ENCODE peak calls at places on chromosomes 6 and 20, in four cellular contexts. One of them, this sample, is unnamed. For H3K4me1, the result is how much of the 10 kb centered on the place peaks cover.

GRCh38 chr20:62704341-62704948 is 4.2 kb upstream of the NTSR1 start:
- DNase-seq in HepG2: peak
- DNase-seq in K562: peak
- DNase-seq in GM12878: no peak
- DNase-seq in this sample: peak

GRCh38 chr20:19628570-19629134 is 129.4 kb upstream of the RIN2 start:
- DNase-seq in HepG2: peak
- DNase-seq in K562: peak
- DNase-seq in GM12878: peak
- DNase-seq in this sample: peak

GRCh38 chr6:16043171-16044142 is 85.4 kb upstream of the MYLIP start:
- DNase-seq in HepG2: no peak
- DNase-seq in K562: no peak
- DNase-seq in GM12878: peak
- DNase-seq in this sample: peak

GRCh38 chr6:149463781-149464180 is 21.0 kb downstream of the ZC3H12D start:
- DNase-seq in HepG2: no peak
- DNase-seq in K562: no peak
- DNase-seq in GM12878: no peak
- DNase-seq in this sample: no peak

GRCh38 chr20:46127396-46128010 is 9.4 kb downstream of the CD40 start:
- DNase-seq in HepG2: no peak
- DNase-seq in K562: no peak
- DNase-seq in GM12878: no peak
- DNase-seq in this sample: no peak

GRCh38 chr6:56387621-56388413 is 140.4 kb upstream of the COL21A1 start:
- DNase-seq in HepG2: peak
- DNase-seq in K562: no peak
- DNase-seq in GM12878: no peak
- DNase-seq in this sample: no peak

GRCh38 chr6:169881398-169881797 is 130.0 kb downstream of the ERMARD start:
- DNase-seq in HepG2: no peak
- DNase-seq in K562: no peak
- DNase-seq in GM12878: no peak
- DNase-seq in this sample: no peak

GRCh38 chr6:119541132-119541905 is 191.8 kb upstream of the MAN1A1 start:
- DNase-seq in HepG2: no peak
- DNase-seq in K562: no peak
- DNase-seq in GM12878: no peak
- DNase-seq in this sample: no peak

GRCh38 chr6:156868385-156868784 is 91.2 kb downstream of the ARID1B start:
- DNase-seq in HepG2: no peak
- DNase-seq in K562: no peak
- DNase-seq in GM12878: no peak
- DNase-seq in this sample: no peak

GRCh38 chr20:42308980-42309524 is 690.9 kb upstream of the CHD6 start:
- DNase-seq in HepG2: no peak
- DNase-seq in K562: no peak
- DNase-seq in GM12878: no peak
- DNase-seq in this sample: no peak

GRCh38 chr6:150620763-150621162 is 21.1 kb downstream of the PLEKHG1 start:
- DNase-seq in HepG2: no peak
- DNase-seq in K562: no peak
- DNase-seq in GM12878: no peak
- DNase-seq in this sample: no peak

GRCh38 chr6:150624199-150624598 is 24.5 kb downstream of the PLEKHG1 start:
- DNase-seq in HepG2: no peak
- DNase-seq in K562: no peak
- DNase-seq in GM12878: no peak
- DNase-seq in this sample: no peak

GRCh38 chr6:150622476-150622875 is 22.8 kb downstream of the PLEKHG1 start:
- DNase-seq in HepG2: no peak
- DNase-seq in K562: no peak
- DNase-seq in GM12878: no peak
- DNase-seq in this sample: no peak

GRCh38 chr6:150625927-150626326 is 26.2 kb downstream of the PLEKHG1 start:
- DNase-seq in HepG2: no peak
- DNase-seq in K562: no peak
- DNase-seq in GM12878: no peak
- DNase-seq in this sample: no peak

GRCh38 chr6:150622941-150623874 is 23.5 kb downstream of the PLEKHG1 start:
- DNase-seq in HepG2: no peak
- DNase-seq in K562: no peak
- DNase-seq in GM12878: peak
- DNase-seq in this sample: no peak
- H3K4me1 ChIP-seq in HepG2: under half
- H3K4me1 ChIP-seq in K562: under half
- H3K4me1 ChIP-seq in GM12878: under half
- H3K4me1 ChIP-seq in this sample: under half

DNA sequence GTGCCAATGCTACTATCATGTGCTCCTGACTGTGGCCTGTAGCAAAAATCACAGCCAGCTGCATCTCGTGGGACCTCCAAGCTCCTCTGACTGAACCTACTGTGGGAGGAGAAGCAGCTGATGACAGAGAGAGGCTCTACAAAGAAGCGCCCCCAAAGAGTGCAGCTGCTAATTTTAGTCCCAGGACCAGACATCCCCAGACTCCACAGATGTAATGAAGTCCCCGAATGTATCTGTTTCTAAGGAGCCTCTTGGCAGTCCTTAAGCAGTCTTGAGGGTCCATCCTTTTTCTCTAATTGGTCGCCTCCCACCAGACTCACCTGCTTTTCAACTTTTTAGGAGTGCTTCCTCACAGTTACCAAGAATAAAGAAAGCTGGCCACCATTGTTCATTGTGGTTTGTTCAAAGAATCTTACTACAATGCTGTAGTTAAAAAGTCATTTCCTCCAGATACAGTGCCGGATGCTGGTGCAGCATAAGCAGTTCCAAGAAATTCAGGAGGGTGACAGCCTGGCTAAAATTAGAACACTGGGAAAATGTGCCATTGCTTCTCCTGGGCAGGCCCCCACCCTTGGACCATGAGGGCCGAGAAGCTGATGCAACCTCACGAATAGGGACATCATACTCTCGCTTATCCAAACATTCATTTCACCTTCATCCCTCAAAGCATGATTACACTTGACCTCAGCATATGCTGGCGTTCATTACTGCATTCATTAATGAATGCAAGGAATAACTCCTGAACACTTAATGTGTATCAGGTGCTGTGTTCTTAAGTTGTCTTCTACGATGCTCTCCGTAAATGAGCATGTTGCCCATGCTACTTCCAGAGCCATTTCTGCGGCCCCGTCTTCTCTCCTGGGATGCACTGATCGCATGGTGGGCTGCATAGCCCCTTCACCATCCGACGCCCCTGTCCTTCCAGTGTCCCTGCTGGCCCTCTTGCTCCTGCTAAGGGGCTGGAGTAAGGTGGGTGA is 66.4 kb downstream of the LY86 start:
- DNase-seq in HepG2: no peak
- DNase-seq in K562: no peak
- DNase-seq in GM12878: no peak
- DNase-seq in this sample: peak
- TF ChIP-seq MYC in HepG2: no peak
- TF ChIP-seq MYC in K562: peak
- TF ChIP-seq MYC in GM12878: no peak
- TF ChIP-seq MYC in this sample: no peak

GRCh38 chr20:33493076-33493766 is 3.3 kb downstream of the CBFA2T2 start:
- DNase-seq in HepG2: no peak
- DNase-seq in K562: no peak
- DNase-seq in GM12878: no peak
- DNase-seq in this sample: no peak

GRCh38 chr20:33490934-33491656 is 1.2 kb downstream of the CBFA2T2 start:
- DNase-seq in HepG2: no peak
- DNase-seq in K562: no peak
- DNase-seq in GM12878: no peak
- DNase-seq in this sample: no peak

GRCh38 chr20:33488201-33488600 is 1.7 kb upstream of the CBFA2T2 start:
- DNase-seq in HepG2: no peak
- DNase-seq in K562: no peak
- DNase-seq in GM12878: no peak
- DNase-seq in this sample: no peak

GRCh38 chr20:33489495-33490022 is 337 bp upstream of the CBFA2T2 start:
- DNase-seq in HepG2: peak
- DNase-seq in K562: peak
- DNase-seq in GM12878: peak
- DNase-seq in this sample: peak

DNA sequence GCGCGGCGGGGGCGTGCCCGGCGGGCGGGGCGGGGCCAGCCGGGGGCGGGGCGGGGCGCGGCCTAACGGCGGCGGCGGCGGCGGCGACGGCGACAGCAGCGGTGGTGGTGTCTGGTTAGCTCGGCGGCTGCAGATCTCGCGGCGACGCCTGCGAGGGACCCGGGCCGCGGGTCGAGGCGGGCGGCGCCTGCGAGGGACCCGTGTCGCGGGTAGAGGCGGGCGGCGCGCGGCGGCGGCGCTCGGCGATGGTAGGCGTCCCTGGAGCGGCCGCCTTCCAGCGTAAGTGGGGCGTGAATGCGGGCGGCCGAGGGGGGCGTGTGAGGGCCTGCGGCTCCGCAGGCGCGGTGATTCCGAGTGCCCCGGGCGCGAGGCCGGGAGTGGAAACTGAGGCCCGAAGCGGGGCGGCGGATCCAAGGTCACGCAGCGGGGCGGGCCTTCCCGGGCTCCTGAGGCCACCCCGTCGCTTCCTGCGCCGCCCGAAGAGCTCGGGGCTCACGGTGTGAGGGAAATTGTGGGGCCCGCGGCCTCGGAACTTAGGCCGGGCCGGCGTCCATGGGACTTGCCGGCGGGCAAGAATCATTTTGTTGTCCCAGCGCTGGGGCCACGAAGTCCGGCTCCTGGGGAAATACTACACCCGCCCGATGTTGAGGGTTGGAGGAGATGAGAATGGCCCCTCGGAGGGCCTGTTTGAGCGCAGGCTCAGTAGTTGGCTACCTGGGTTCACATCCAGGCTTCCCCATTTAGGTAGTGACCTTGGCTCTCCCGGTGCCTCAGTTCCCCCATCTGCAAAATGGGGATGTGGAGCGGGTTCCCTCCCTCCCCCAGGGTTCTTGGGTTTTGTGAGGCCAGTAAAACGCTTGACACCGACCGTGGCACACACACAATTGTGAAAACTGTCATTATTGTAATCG is at the start of gene CBFA2T2:
- DNase-seq in HepG2: peak
- DNase-seq in K562: no peak
- DNase-seq in GM12878: no peak
- DNase-seq in this sample: peak
- TF ChIP-seq POLR2AphosphoS5 in HepG2: no peak
- TF ChIP-seq POLR2AphosphoS5 in K562: no peak
- TF ChIP-seq POLR2AphosphoS5 in GM12878: no peak
- TF ChIP-seq POLR2AphosphoS5 in this sample: no peak

GRCh38 chr20:63791497-63792156 is 39.4 kb downstream of the ZBTB46 start:
- DNase-seq in HepG2: no peak
- DNase-seq in K562: no peak
- DNase-seq in GM12878: no peak
- DNase-seq in this sample: no peak
- H3K4me1 ChIP-seq in HepG2: under half
- H3K4me1 ChIP-seq in K562: under half
- H3K4me1 ChIP-seq in GM12878: under half
- H3K4me1 ChIP-seq in this sample: under half

GRCh38 chr6:456358-456857 is 64.9 kb downstream of the IRF4 start:
- DNase-seq in HepG2: no peak
- DNase-seq in K562: no peak
- DNase-seq in GM12878: no peak
- DNase-seq in this sample: no peak

GRCh38 chr6:455006-455585 is 63.5 kb downstream of the IRF4 start:
- DNase-seq in HepG2: no peak
- DNase-seq in K562: no peak
- DNase-seq in GM12878: no peak
- DNase-seq in this sample: no peak

GRCh38 chr6:455835-456234 is 64.3 kb downstream of the IRF4 start:
- DNase-seq in HepG2: no peak
- DNase-seq in K562: no peak
- DNase-seq in GM12878: no peak
- DNase-seq in this sample: no peak

GRCh38 chr6:454148-454991 is 62.8 kb downstream of the IRF4 start:
- DNase-seq in HepG2: no peak
- DNase-seq in K562: no peak
- DNase-seq in GM12878: no peak
- DNase-seq in this sample: no peak

GRCh38 chr6:456887-457286 is 65.3 kb downstream of the IRF4 start:
- DNase-seq in HepG2: no peak
- DNase-seq in K562: no peak
- DNase-seq in GM12878: no peak
- DNase-seq in this sample: no peak
- TF ChIP-seq MYC in HepG2: no peak
- TF ChIP-seq MYC in K562: no peak
- TF ChIP-seq MYC in GM12878: no peak
- TF ChIP-seq MYC in this sample: no peak

GRCh38 chr20:1373614-1374013 is 19.2 kb downstream of the FKBP1A start:
- DNase-seq in HepG2: no peak
- DNase-seq in K562: no peak
- DNase-seq in GM12878: no peak
- DNase-seq in this sample: peak
- TF ChIP-seq POLR2AphosphoS5 in HepG2: peak
- TF ChIP-seq POLR2AphosphoS5 in K562: no peak
- TF ChIP-seq POLR2AphosphoS5 in GM12878: no peak
- TF ChIP-seq POLR2AphosphoS5 in this sample: peak

DNA sequence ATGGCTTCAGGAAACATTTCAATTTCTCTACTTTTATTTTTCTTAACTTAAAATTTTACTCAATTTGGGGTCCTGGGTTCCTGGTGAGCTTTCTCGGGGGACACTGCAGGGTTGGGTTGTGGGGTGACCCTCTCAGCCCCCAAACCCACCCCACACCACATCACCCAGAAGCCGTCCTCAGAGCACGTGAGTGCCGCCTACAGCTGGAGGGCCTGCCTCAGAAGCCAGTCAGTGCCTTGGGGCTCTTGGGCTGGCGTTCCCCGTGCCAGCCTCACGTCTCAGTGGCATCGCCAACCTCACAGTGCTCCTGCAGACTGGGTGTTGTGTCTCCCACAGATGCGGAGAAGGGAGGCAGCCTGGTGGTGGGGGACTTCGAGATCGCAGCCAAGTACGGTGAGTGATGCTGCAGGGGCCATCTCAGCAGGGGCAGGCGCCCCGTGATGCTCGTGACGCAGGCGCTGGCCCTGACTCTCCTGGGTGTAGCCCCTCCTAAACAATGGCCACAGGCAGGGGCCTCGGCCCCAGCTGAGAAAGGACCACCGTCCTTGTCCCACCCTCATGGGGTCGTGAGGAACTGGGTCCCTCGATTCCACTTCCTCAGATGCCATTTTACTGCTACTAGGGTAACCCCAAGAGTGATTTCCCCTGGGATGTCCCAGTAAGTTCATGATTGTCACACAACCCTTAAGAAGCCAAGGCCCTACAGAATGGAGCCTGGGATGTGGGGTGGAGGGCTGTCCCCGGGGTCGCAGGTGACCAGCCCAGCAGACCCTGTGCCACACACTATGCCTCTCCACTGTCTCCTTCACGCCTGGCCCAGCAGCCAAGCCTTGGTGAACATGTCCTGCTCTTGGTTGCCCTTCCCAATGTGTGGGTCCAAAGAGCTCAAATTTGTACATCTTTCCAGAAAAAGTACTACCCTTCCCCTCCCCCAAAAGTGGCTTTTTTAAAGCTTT is 23.8 kb upstream of the PYGB start:
- DNase-seq in HepG2: no peak
- DNase-seq in K562: no peak
- DNase-seq in GM12878: no peak
- DNase-seq in this sample: no peak
- H3K4me1 ChIP-seq in HepG2: under half
- H3K4me1 ChIP-seq in K562: under half
- H3K4me1 ChIP-seq in GM12878: under half
- H3K4me1 ChIP-seq in this sample: under half

This sample was measured in endothelial cell of umbilical vein.